ENCODE peak calls at places on chromosome 18, in nine cellular contexts. L is neural crest cell; G is HCEC 1CT; Q is AG04450; O is HepG2; Z is stimulated activated CD4-positive, alpha-beta T cell treated with anti-CD3 and anti-CD28 coated beads, Interleukin-2, amount 100 ng/mL, for 48 hours; T is foreskin fibroblast; J is dorsolateral prefrontal cortex; D is GM13977. P is an unnamed sample.
A peak's percentile ranks its signal among the peaks of the same experiment; 100 is the strongest.

GRCh38 chr18:2641638-2642037 is 13.9 kb upstream of the SMCHD1 start:
- DNase-seq in L (no peak), G (no peak), Q (no peak), O (no peak), Z (no peak), T (no peak), J (no peak), D (peak; percentile 70), P (peak; percentile 70)

GRCh38 chr18:58212274-58212673 is 168.2 kb downstream of the NEDD4L start:
- DNase-seq in L (no peak), G (no peak), Q (no peak), O (no peak), Z (no peak), T (no peak), J (no peak), D (no peak), P (no peak)

GRCh38 chr18:58682429-58683069 is 11.3 kb downstream of the MALT1 start:
- DNase-seq in L (no peak), G (peak; percentile 30), Q (peak; percentile 51), O (peak; percentile 68), Z (no peak), T (peak; percentile 77), J (no peak), D (no peak), P (no peak)

GRCh38 chr18:55142413-55142812 is 183.2 kb upstream of the CCDC68 start:
- DNase-seq in L (no peak), G (no peak), Q (no peak), O (no peak), Z (no peak), T (peak; percentile 48), J (no peak), D (no peak), P (no peak)

GRCh38 chr18:68354176-68354575 is 360.7 kb downstream of the TMX3 start:
- DNase-seq in L (no peak), G (no peak), Q (no peak), O (no peak), Z (no peak), T (peak; percentile 1), J (no peak), D (no peak), P (no peak)

GRCh38 chr18:10114727-10115463 is 201.1 kb downstream of the VAPA start:
- DNase-seq in L (no peak), G (no peak), Q (no peak), O (no peak), Z (no peak), T (no peak), J (no peak), D (no peak), P (no peak)

GRCh38 chr18:3604626-3605408 is 154.8 kb downstream of the TGIF1 start:
- DNase-seq in L (no peak), G (peak; percentile 96), Q (peak; percentile 90), O (peak; percentile 93), Z (no peak), T (peak; percentile 91), J (no peak), D (peak; percentile 52), P (no peak)

GRCh38 chr18:4232656-4233055 is 222.5 kb downstream of the DLGAP1 start:
- DNase-seq in L (no peak), G (no peak), Q (no peak), O (no peak), Z (no peak), T (no peak), J (no peak), D (no peak), P (no peak)

GRCh38 chr18:35835838-35836237 is 136.6 kb upstream of the RMP24 start:
- DNase-seq in L (no peak), G (no peak), Q (no peak), O (no peak), Z (no peak), T (no peak), J (no peak), D (no peak), P (no peak)

GRCh38 chr18:48159816-48160215 is 229.4 kb upstream of the SMAD2 start:
- DNase-seq in L (no peak), G (no peak), Q (no peak), O (no peak), Z (no peak), T (no peak), J (no peak), D (no peak), P (no peak)

GRCh38 chr18:63982361-63982760 is 12.5 kb downstream of the SERPINB8 start:
- DNase-seq in L (no peak), G (no peak), Q (no peak), O (no peak), Z (no peak), T (no peak), J (no peak), D (no peak), P (no peak)

GRCh38 chr18:54127759-54128378 is 96.6 kb downstream of the MBD2 start:
- DNase-seq in L (peak; percentile 48), G (peak; percentile 59), Q (peak; percentile 8), O (peak; percentile 41), Z (no peak), T (peak; percentile 35), J (no peak), D (peak; percentile 31), P (peak; percentile 10)

GRCh38 chr18:30486856-30487255 is 555.7 kb downstream of the DSC3 start:
- DNase-seq in L (no peak), G (peak; percentile 9), Q (no peak), O (no peak), Z (no peak), T (no peak), J (no peak), D (no peak), P (no peak)

GRCh38 chr18:33838084-33838483 is 260.1 kb downstream of the ASXL3 start:
- DNase-seq in L (no peak), G (no peak), Q (no peak), O (no peak), Z (no peak), T (no peak), J (no peak), D (no peak), P (no peak)

GRCh38 chr18:13700153-13700552 is 26.2 kb downstream of the FAM210A start:
- DNase-seq in L (no peak), G (no peak), Q (no peak), O (no peak), Z (no peak), T (no peak), J (no peak), D (no peak), P (no peak)

GRCh38 chr18:48667276-48668254 is 128.7 kb downstream of the CTIF start:
- DNase-seq in L (no peak), G (peak; percentile 10), Q (no peak), O (peak; percentile 23), Z (no peak), T (no peak), J (peak; percentile 73), D (no peak), P (peak; percentile 64)

GRCh38 chr18:23964282-23965238 is 50.0 kb upstream of the TTC39C start:
- DNase-seq in L (no peak), G (peak; percentile 13), Q (no peak), O (no peak), Z (peak; percentile 43), T (no peak), J (no peak), D (no peak), P (no peak)

GRCh38 chr18:9952633-9953416 is 39.0 kb downstream of the VAPA start:
- DNase-seq in L (no peak), G (peak; percentile 47), Q (no peak), O (no peak), Z (no peak), T (peak; percentile 49), J (no peak), D (no peak), P (no peak)

GRCh38 chr18:10239138-10239537 is 215.3 kb upstream of the APCDD1 start:
- DNase-seq in L (no peak), G (no peak), Q (no peak), O (no peak), Z (no peak), T (peak; percentile 76), J (no peak), D (no peak), P (no peak)

GRCh38 chr18:49597152-49597551 is 35.3 kb downstream of the LIPG start:
- DNase-seq in L (no peak), G (no peak), Q (no peak), O (no peak), Z (no peak), T (no peak), J (no peak), D (no peak), P (no peak)

GRCh38 chr18:22709288-22710060 is 223.7 kb upstream of the RBBP8 start:
- DNase-seq in L (no peak), G (no peak), Q (no peak), O (no peak), Z (no peak), T (no peak), J (no peak), D (no peak), P (no peak)

GRCh38 chr18:23191952-23192662 is 56.8 kb downstream of the CABLES1 start:
- DNase-seq in L (no peak), G (peak; percentile 70), Q (peak; percentile 72), O (no peak), Z (no peak), T (peak; percentile 33), J (peak; percentile 74), D (no peak), P (no peak)

GRCh38 chr18:13273800-13274199 is 55.2 kb downstream of the LDLRAD4 start:
- DNase-seq in L (no peak), G (no peak), Q (no peak), O (no peak), Z (no peak), T (no peak), J (no peak), D (no peak), P (no peak)

GRCh38 chr18:74402806-74403433 is 54.2 kb downstream of the DIPK1C start:
- DNase-seq in L (no peak), G (no peak), Q (no peak), O (no peak), Z (no peak), T (no peak), J (no peak), D (no peak), P (no peak)

GRCh38 chr18:54004828-54005227 is 219.6 kb downstream of the MBD2 start:
- DNase-seq in L (no peak), G (no peak), Q (no peak), O (peak; percentile 1), Z (no peak), T (no peak), J (no peak), D (no peak), P (no peak)

GRCh38 chr18:986552-986951 is 81.9 kb downstream of the ADCYAP1 start:
- DNase-seq in L (no peak), G (no peak), Q (no peak), O (no peak), Z (no peak), T (no peak), J (no peak), D (no peak), P (no peak)

GRCh38 chr18:63225434-63225833 is 94.1 kb downstream of the BCL2 start:
- DNase-seq in L (no peak), G (no peak), Q (no peak), O (no peak), Z (no peak), T (no peak), J (no peak), D (no peak), P (no peak)

GRCh38 chr18:2983296-2983695 is 29.6 kb downstream of the LPIN2 start:
- DNase-seq in L (no peak), G (no peak), Q (no peak), O (no peak), Z (no peak), T (no peak), J (no peak), D (no peak), P (no peak)

GRCh38 chr18:8685141-8685913 is 20.0 kb upstream of the MTCL1 start:
- DNase-seq in L (no peak), G (no peak), Q (no peak), O (no peak), Z (no peak), T (no peak), J (no peak), D (no peak), P (no peak)

GRCh38 chr18:12014521-12014920 is 33.2 kb downstream of the IMPA2 start:
- DNase-seq in L (no peak), G (no peak), Q (no peak), O (no peak), Z (no peak), T (no peak), J (no peak), D (no peak), P (no peak)

GRCh38 chr18:28120811-28121210 is 56.1 kb downstream of the CDH2 start:
- DNase-seq in L (no peak), G (no peak), Q (no peak), O (no peak), Z (no peak), T (no peak), J (no peak), D (no peak), P (no peak)

P was measured in germinal center.